ENCODE peak calls at places on chromosomes 12 and 14, in five cellular contexts. T is T-helper 1 cell, G is neural progenitor cell, I is heart right ventricle, O is right lobe of liver. J is an unnamed sample.

GRCh38 chr12:7060353-7060954 is at the start of gene C1S:
- DNase-seq in T (no peak), O (peak), I (peak), G (peak), J (peak)

GRCh38 chr12:5884846-5885245 is 60.2 kb downstream of the ANO2 start:
- DNase-seq in I (no peak), O (no peak), G (no peak), T (no peak), J (no peak)

GRCh38 chr14:74468513-74468912 is 24.6 kb downstream of the NPC2 start:
- DNase-seq in I (no peak), T (no peak), G (no peak), O (no peak), J (no peak)

GRCh38 chr14:104215706-104216334 is 77.4 kb downstream of the KIF26A start:
- DNase-seq in T (no peak), O (no peak), G (no peak), I (peak), J (no peak)

GRCh38 chr14:45811155-45811554 is 558.2 kb upstream of the MIS18BP1 start:
- DNase-seq in G (peak), I (no peak), O (no peak), T (no peak), J (no peak)

GRCh38 chr12:126069549-126070165 is 1004.4 kb downstream of the AACS start:
- DNase-seq in O (peak), T (peak), I (no peak), G (peak), J (peak)

GRCh38 chr12:47207005-47207717 is 127.4 kb upstream of the AMIGO2 start:
- DNase-seq in I (no peak), O (peak), G (no peak), T (peak), J (no peak)

GRCh38 chr12:103745962-103746361 is 95.1 kb downstream of the NT5DC3 start:
- DNase-seq in O (no peak), G (peak), T (no peak), I (no peak), J (peak)

GRCh38 chr14:72776701-72777255 is 117.1 kb downstream of the DPF3 start:
- DNase-seq in I (no peak), T (no peak), G (no peak), O (peak), J (no peak)

GRCh38 chr14:61321385-61322010 is at the start of gene PRKCH:
- DNase-seq in G (peak), T (peak), I (peak), O (peak), J (peak)

GRCh38 chr12:12801649-12802048 is 11.5 kb upstream of the DDX47 start:
- DNase-seq in O (no peak), G (no peak), I (no peak), T (no peak), J (no peak)

GRCh38 chr12:1130571-1130970 is 139.5 kb downstream of the ERC1 start:
- DNase-seq in G (no peak), T (no peak), I (no peak), O (no peak), J (no peak)

J was measured in ELF-1.